ENCODE peak calls at places on chromosomes 16 and 17, in eight cellular contexts. H is bronchial epithelial cell; E is neural progenitor cell; V is A549; M is stimulated activated CD4-positive, alpha-beta T cell treated with anti-CD3 and anti-CD28 coated beads, TNF-alpha, amount 100 ng/mL, for 24 hours; F is fibroblast of the conjunctiva; K is stomach; W is T1000. O is an unnamed sample.

GRCh38 chr16:5041604-5042133 is 7.9 kb upstream of the NAGPA start:
- DNase-seq in H (peak), E (no peak), V (no peak), M (no peak), F (no peak), K (no peak), W (no peak), O (no peak)

GRCh38 chr17:79053251-79053925 is 21.2 kb upstream of the ENGASE start:
- DNase-seq in H (peak), E (no peak), V (no peak), M (no peak), F (no peak), K (no peak), W (no peak), O (no peak)

GRCh38 chr17:32822996-32823395 is 53.9 kb downstream of the MYO1D start:
- DNase-seq in H (no peak), E (no peak), V (no peak), M (no peak), F (no peak), K (no peak), W (no peak), O (peak)

GRCh38 chr17:39963826-39964225 is 1.0 kb downstream of the GSDMA start:
- DNase-seq in H (peak), E (no peak), V (no peak), M (no peak), F (no peak), K (no peak), W (no peak), O (no peak)

GRCh38 chr17:61450641-61451537 is 1.3 kb upstream of the TBX4 start:
- DNase-seq in H (no peak), E (peak), V (no peak), M (no peak), F (no peak), K (no peak), W (no peak), O (no peak)

GRCh38 chr16:46727184-46727583 is 21.0 kb downstream of the MYLK3 start:
- DNase-seq in H (no peak), E (no peak), V (no peak), M (no peak), F (no peak), K (no peak), W (no peak), O (no peak)

GRCh38 chr17:44552361-44552760 is 4.9 kb upstream of the FZD2 start:
- DNase-seq in H (peak), E (no peak), V (no peak), M (no peak), F (no peak), K (peak), W (no peak), O (no peak)

GRCh38 chr17:38898812-38899348 is 26.5 kb upstream of the LASP1NB start:
- DNase-seq in H (no peak), E (no peak), V (no peak), M (peak), F (no peak), K (peak), W (no peak), O (no peak)

GRCh38 chr16:49463529-49463928 is 89.9 kb downstream of the C16orf78 start:
- DNase-seq in H (no peak), E (peak), V (no peak), M (peak), F (no peak), K (peak), W (no peak), O (no peak)

GRCh38 chr16:17194190-17194780 is 276.5 kb downstream of the XYLT1 start:
- DNase-seq in H (no peak), E (peak), V (no peak), M (peak), F (peak), K (peak), W (no peak), O (peak)

GRCh38 chr17:42502091-42502490 is 34.0 kb upstream of the NAGLU start:
- DNase-seq in H (no peak), E (no peak), V (no peak), M (no peak), F (no peak), K (no peak), W (no peak), O (no peak)

GRCh38 chr17:58688521-58688920 is 3.3 kb downstream of the TEX14 start:
- DNase-seq in H (no peak), E (no peak), V (no peak), M (no peak), F (no peak), K (no peak), W (no peak), O (no peak)

GRCh38 chr16:80759419-80760162 is 44.8 kb downstream of the CDYL2 start:
- DNase-seq in H (no peak), E (no peak), V (no peak), M (no peak), F (no peak), K (no peak), W (no peak), O (no peak)

GRCh38 chr16:14676633-14677032 is 17.5 kb downstream of the PLA2G10 start:
- DNase-seq in H (no peak), E (no peak), V (no peak), M (no peak), F (no peak), K (no peak), W (no peak), O (no peak)

GRCh38 chr16:54522596-54522995 is 236.0 kb upstream of the IRX3 start:
- DNase-seq in H (no peak), E (no peak), V (no peak), M (no peak), F (no peak), K (no peak), W (no peak), O (no peak)